ENCODE peak calls at places on chromosomes 2 and 18, in five cellular contexts. B is Peyer's patch, L is HepG2, O is uterus, Y is astrocyte. Z is an unnamed sample.

GRCh38 chr2:218999021-218999880 is 6.0 kb upstream of the CRYBA2 start:
- DNase-seq in B (no peak), L (no peak), O (no peak), Y (no peak), Z (no peak)

GRCh38 chr2:121036226-121036692 is 248.7 kb downstream of the TFCP2L1 start:
- DNase-seq in B (no peak), L (peak; percentile 65), O (no peak), Y (no peak), Z (no peak)

GRCh38 chr2:30512243-30512866 is 65.3 kb downstream of the LCLAT1 start:
- DNase-seq in B (no peak), L (no peak), O (no peak), Y (no peak), Z (no peak)

GRCh38 chr2:134669731-134670669 is 48.8 kb downstream of the TMEM163 start:
- DNase-seq in B (peak; percentile 51), L (no peak), O (no peak), Y (no peak), Z (peak; percentile 93)

GRCh38 chr2:11753452-11753885 is 7.0 kb downstream of the LPIN1 start:
- DNase-seq in B (peak; percentile 77), L (no peak), O (no peak), Y (peak; percentile 56), Z (peak; percentile 67)

GRCh38 chr2:69571189-69571588 is 72.3 kb downstream of the AAK1 start:
- DNase-seq in B (no peak), L (no peak), O (no peak), Y (no peak), Z (no peak)

GRCh38 chr2:27627963-27628766 is 647 bp downstream of the CCDC121 start:
- DNase-seq in B (no peak), L (peak; percentile 45), O (no peak), Y (peak; percentile 99), Z (no peak)

GRCh38 chr18:27313678-27314077 is 128.6 kb upstream of the CHST9 start:
- DNase-seq in B (no peak), L (no peak), O (no peak), Y (no peak), Z (no peak)

GRCh38 chr2:133516405-133517028 is 51.7 kb downstream of the NCKAP5 start:
- DNase-seq in B (no peak), L (no peak), O (no peak), Y (no peak), Z (no peak)

GRCh38 chr18:45690975-45691815 is 32.8 kb upstream of the SLC14A1 start:
- DNase-seq in B (peak; percentile 72), L (peak; percentile 46), O (peak; percentile 71), Y (peak; percentile 55), Z (peak; percentile 69)

GRCh38 chr2:37560863-37561614 is 110.4 kb downstream of the CDC42EP3 start:
- DNase-seq in B (no peak), L (no peak), O (no peak), Y (peak; percentile 42), Z (no peak)

GRCh38 chr2:26246818-26247217 is 2.1 kb downstream of the HADHB start:
- DNase-seq in B (no peak), L (no peak), O (peak; percentile 25), Y (peak; percentile 55), Z (peak; percentile 38)

GRCh38 chr2:148132400-148132799 is 111.5 kb downstream of the MBD5 start:
- DNase-seq in B (no peak), L (no peak), O (no peak), Y (peak; percentile 60), Z (no peak)

GRCh38 chr2:223762853-223763252 is 74.5 kb downstream of the AP1S3 start:
- DNase-seq in B (no peak), L (peak; percentile 15), O (no peak), Y (peak; percentile 70), Z (no peak)
- H3K27ac ChIP-seq in B (no peak overlapping the region), L (no peak overlapping the region), O (no peak overlapping the region), Y (no peak overlapping the region), Z (no peak overlapping the region)

GRCh38 chr2:53711271-53711780 is 56.3 kb upstream of the CHAC2 start:
- DNase-seq in B (no peak), L (no peak), O (no peak), Y (no peak), Z (no peak)

GRCh38 chr2:53708988-53709387 is 58.6 kb upstream of the CHAC2 start:
- DNase-seq in B (no peak), L (no peak), O (no peak), Y (no peak), Z (no peak)
- H3K4me3 ChIP-seq in B (no peak overlapping the region), L (no peak overlapping the region), O (no peak overlapping the region), Y (no peak overlapping the region), Z (no peak overlapping the region)

GRCh38 chr18:63028380-63028779 is 291.2 kb downstream of the BCL2 start:
- DNase-seq in B (no peak), L (no peak), O (no peak), Y (no peak), Z (no peak)

GRCh38 chr18:63022429-63023022 is 297.0 kb downstream of the BCL2 start:
- DNase-seq in B (no peak), L (no peak), O (no peak), Y (no peak), Z (no peak)

DNA sequence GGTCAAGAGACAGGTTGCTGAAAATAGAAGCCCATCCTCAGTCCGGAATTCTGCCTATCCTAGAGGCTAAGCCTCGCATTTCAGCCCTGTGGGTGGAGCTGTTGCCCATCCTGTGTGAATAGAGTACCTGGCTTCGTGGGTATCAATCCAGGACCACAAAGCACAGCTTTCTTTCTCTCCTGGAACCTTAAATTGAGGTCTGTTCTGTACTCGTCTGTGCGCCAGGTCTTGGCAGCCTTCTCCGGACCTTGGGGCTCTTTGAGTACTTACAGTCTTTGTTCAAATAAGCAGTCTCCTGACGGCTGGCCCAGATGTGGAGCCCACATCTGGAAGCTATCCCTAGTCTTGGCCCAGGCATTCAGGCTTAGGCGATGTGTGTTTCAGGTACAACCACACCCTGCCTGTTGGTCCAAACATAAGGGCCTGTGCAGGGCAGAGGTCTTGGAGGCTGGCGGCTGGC is 294.3 kb downstream of the BCL2 start:
- DNase-seq in B (no peak), L (no peak), O (peak; percentile 43), Y (no peak), Z (no peak)
- H3K27ac ChIP-seq in B (no peak overlapping the region), L (no peak overlapping the region), O (no peak overlapping the region), Y (no peak overlapping the region), Z (no peak overlapping the region)

DNA sequence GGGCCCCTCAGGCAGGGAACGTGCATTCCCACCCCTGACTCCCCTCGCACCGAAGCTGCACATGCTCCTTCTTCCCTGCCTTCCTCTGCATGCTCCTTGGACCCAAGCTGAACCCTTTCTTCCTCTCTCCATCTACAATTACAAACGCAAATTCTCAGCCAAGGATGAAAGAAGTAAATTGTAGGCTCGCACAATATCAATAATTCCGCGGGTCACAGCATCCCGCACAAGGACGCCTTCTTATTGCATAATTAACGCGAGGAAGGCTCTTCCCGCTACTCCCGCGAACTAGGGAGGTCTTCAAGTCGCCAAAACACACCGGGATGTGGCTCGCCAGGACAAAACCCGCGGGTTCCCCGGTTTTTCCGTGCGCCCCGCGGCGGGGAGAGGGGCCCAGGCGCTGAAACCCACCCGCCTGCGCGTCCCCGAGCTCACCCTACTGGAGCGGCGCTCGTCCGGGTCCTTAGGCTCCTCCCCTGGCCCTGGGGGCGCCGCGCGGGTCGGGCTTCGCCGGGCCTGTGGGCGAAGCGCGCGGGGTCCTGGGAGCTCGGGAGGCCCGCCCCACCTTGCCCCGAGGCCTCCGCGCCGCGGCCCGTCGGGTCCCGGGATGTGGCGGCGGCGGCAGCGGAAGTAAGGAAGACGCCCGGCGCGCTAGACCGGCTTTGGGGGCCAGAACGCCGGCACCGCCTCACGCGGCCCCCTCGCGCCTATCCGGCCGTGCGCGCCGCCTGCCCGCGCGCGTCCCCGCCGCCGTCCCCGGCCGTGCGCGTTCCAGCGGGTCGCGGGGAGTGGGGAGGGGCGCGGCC is at the start of gene CHST10:
- DNase-seq in B (peak; percentile 47), L (peak; percentile 42), O (peak; percentile 61), Y (peak; percentile 36), Z (no peak)
- H3K4me3 ChIP-seq in B (peak within 1 kb of the TSS; percentile 54), L (peak within 1 kb of the TSS; percentile 70), O (peak within 1 kb of the TSS; percentile 64), Y (peak within 1 kb of the TSS; percentile 89), Z (peak within 1 kb of the TSS; percentile 32)

GRCh38 chr18:10930078-10930477 is 219.3 kb downstream of the PIEZO2 start:
- DNase-seq in B (no peak), L (no peak), O (no peak), Y (no peak), Z (no peak)
- H3K27ac ChIP-seq in B (no peak overlapping the region), L (no peak overlapping the region), O (no peak overlapping the region), Y (no peak overlapping the region), Z (no peak overlapping the region)

DNA sequence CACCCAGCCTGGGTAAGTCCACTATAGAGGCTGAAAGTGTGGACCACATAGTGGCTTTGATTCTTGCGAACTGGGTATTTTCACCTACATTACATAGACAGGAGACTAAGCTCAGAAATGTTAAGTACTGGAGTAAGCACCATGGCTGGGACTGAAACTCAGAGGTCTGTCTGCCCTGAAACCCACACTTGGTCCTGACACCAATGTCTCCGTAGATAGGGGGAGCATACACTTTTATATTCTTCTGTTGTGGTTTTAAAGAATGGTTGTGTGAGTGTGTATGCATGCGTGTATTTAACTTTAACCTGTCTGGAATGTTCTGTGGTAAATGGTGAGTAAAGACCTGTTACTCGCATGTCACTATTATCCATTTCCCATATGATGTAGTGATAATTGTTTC is 10.3 kb upstream of the NPPC start:
- DNase-seq in B (no peak), L (no peak), O (no peak), Y (peak; percentile 46), Z (no peak)
- H3K4me3 ChIP-seq in B (no peak overlapping the region), L (no peak overlapping the region), O (no peak overlapping the region), Y (no peak overlapping the region), Z (no peak overlapping the region)

DNA sequence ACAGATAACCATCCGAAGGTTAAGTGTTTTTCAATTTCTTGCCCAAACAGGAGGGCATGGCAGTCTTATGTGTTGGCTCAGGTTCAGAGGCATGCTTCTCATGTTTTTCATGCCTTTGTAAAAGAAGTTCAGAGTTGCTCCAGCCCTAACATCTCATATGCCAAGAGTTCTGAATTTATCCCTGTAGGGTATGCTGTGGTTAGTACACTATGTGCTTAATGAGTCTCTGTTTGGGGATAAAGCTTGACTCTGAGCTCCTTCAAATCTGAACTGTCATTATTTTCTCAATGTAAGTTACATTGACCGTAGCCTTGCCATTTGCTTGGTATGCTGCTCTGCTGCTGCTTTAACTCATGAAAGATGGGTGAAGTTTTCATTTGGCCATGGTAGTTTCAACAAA is 67.9 kb upstream of the PNPT1 start:
- DNase-seq in B (no peak), L (no peak), O (no peak), Y (peak; percentile 31), Z (no peak)
- H3K27ac ChIP-seq in B (no peak overlapping the region), L (no peak overlapping the region), O (no peak overlapping the region), Y (no peak overlapping the region), Z (no peak overlapping the region)

DNA sequence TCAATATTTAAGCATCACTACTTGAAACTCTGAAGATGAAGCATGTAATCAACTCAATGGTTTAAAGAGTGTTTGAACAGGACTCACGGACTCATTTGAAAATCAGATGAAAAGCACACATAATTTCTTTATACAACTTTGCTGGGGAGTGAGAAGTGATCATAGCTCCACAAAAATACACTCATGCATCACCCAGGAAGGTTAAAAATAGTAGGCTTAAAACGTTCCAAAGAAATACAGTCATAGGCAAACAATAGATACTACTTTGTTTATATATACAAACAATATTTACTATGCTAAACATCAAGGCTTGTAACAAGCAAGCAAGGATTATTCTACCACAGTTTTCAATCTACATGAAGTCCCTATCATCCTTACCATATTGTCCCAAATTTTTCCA is 11.6 kb downstream of the HNRNPLL start:
- DNase-seq in B (no peak), L (no peak), O (no peak), Y (no peak), Z (no peak)
- H3K4me3 ChIP-seq in B (no peak overlapping the region), L (no peak overlapping the region), O (no peak overlapping the region), Y (no peak overlapping the region), Z (peak overlapping the region; percentile 13)

GRCh38 chr2:220936641-220937197 is 635.4 kb downstream of the EPHA4 start:
- DNase-seq in B (no peak), L (peak; percentile 64), O (no peak), Y (no peak), Z (no peak)
- H3K27ac ChIP-seq in B (no peak overlapping the region), L (peak overlapping the region; percentile 36), O (no peak overlapping the region), Y (no peak overlapping the region), Z (no peak overlapping the region)

Z was measured in CD4-positive, alpha-beta memory T cell.